ENCODE peak calls at places on chromosomes 4 and X, in nine cellular contexts. V, E, M, J, W, H, U, R and G are unnamed samples. For H3K36me3 and H3K4me1, the result is how much of the 10 kb centered on the place peaks cover.

GRCh38 chr4:1584498-1584897 is 99.6 kb downstream of the FAM53A start:
- DNase-seq in V (no peak), E (peak), M (no peak), J (peak), W (no peak), H (no peak), U (no peak), R (no peak), G (no peak)

GRCh38 chr4:40238008-40238699 is 41.3 kb downstream of the RHOH start:
- DNase-seq in V (no peak), E (no peak), M (no peak), J (no peak), W (no peak), H (no peak), U (no peak), R (no peak), G (no peak)

GRCh38 chrX:130676861-130677260 is 226.1 kb downstream of the ENOX2 start:
- DNase-seq in V (no peak), E (no peak), M (no peak), J (no peak), W (no peak), H (no peak), U (no peak), R (no peak), G (no peak)

GRCh38 chr4:76545161-76545884 is 110.3 kb downstream of the SHROOM3 start:
- DNase-seq in V (no peak), E (no peak), M (no peak), J (no peak), W (no peak), H (no peak), U (no peak), R (no peak), G (no peak)

GRCh38 chr4:5893591-5893990 is 705 bp upstream of the CRMP1 start:
- DNase-seq in V (no peak), E (no peak), M (peak), J (no peak), W (no peak), H (no peak), U (no peak), R (no peak), G (no peak)

GRCh38 chr4:118410143-118410542 is 57.3 kb upstream of the PRSS12 start:
- DNase-seq in V (no peak), E (no peak), M (no peak), J (no peak), W (peak), H (no peak), U (no peak), R (peak), G (no peak)

GRCh38 chrX:79080131-79080530 is 64.4 kb upstream of the GPR174 start:
- DNase-seq in V (no peak), E (no peak), M (no peak), J (no peak), W (peak), H (no peak), U (no peak), R (no peak), G (no peak)

GRCh38 chr4:142202404-142203332 is 566.3 kb downstream of the IL15 start:
- DNase-seq in V (no peak), E (no peak), M (no peak), J (no peak), W (no peak), H (no peak), U (no peak), R (no peak), G (no peak)

GRCh38 chrX:70253377-70254062 is 6.5 kb downstream of the P2RY4 start:
- DNase-seq in V (peak), E (no peak), M (no peak), J (no peak), W (peak), H (no peak), U (no peak), R (no peak), G (no peak)

GRCh38 chrX:23952984-23953907 is 45.4 kb downstream of the CXorf58 start:
- DNase-seq in V (no peak), E (no peak), M (peak), J (no peak), W (no peak), H (no peak), U (peak), R (no peak), G (no peak)

GRCh38 chrX:30657542-30658238 is 4.5 kb downstream of the GK start:
- DNase-seq in V (no peak), E (no peak), M (no peak), J (no peak), W (peak), H (no peak), U (no peak), R (no peak), G (no peak)

DNA sequence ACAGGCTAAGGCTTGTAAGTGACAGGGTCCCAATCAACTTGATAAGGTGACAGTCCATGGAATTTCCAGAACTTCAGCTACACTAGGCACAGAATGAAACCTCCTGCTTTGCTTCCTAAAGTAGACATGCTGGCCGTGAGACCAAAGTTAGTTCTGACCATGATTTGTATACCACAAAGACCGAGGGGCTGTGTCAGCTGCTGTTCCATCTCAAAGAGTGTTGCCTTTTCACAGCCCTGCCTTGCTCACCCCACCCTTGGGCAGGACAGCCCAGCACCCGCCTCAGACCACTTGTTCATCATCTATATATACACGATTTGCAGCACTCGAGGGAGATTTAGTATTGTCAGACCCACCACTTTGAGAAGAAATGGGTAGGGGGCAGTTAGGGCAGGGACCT is 5.3 kb downstream of the IDS start:
- DNase-seq in V (no peak), E (no peak), M (no peak), J (no peak), W (no peak), H (no peak), U (no peak), R (no peak), G (no peak)
- H3K36me3 ChIP-seq in V (under half), E (under half), M (under half), J (half or more), W (under half), H (half or more), U (half or more), R (under half), G (half or more)

GRCh38 chr4:107182347-107182746 is 146.2 kb upstream of the DKK2 start:
- DNase-seq in V (no peak), E (no peak), M (no peak), J (no peak), W (no peak), H (no peak), U (no peak), R (no peak), G (no peak)
- H3K27ac ChIP-seq in V (no peak), E (no peak), M (no peak), J (no peak), W (no peak), H (no peak), U (no peak), R (no peak), G (no peak)

DNA sequence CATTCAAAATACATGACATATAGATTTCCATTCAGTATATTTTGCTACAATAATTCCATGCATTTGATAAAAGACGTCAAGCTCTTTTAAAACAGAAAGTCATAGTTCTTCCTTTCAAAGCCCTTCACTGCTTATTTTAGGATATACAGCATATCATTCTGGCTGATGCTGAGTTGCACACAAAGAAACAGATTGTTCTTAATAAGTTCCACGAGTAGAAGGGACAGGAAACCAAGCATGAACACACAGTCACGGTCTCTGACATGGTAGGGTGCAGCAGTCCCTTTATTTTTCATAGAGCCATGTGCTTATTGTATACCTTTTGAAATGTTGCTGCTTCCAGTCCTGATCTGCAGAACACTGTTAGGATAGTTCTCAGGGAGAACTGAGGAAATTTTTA is 85.4 kb downstream of the MAGEB10 start:
- DNase-seq in V (no peak), E (no peak), M (no peak), J (no peak), W (no peak), H (no peak), U (no peak), R (no peak), G (no peak)
- H3K4me1 ChIP-seq in V (under half), E (under half), M (under half), J (under half), W (under half), H (under half), U (under half), R (under half), G (under half)

GRCh38 chrX:13759152-13759718 is 24.7 kb downstream of the OFD1 start:
- DNase-seq in V (no peak), E (no peak), M (peak), J (no peak), W (no peak), H (no peak), U (no peak), R (no peak), G (no peak)

GRCh38 chrX:13761606-13762005 is 27.1 kb downstream of the OFD1 start:
- DNase-seq in V (no peak), E (no peak), M (no peak), J (no peak), W (no peak), H (no peak), U (no peak), R (peak), G (no peak)

GRCh38 chrX:13763489-13763888 is 28.9 kb downstream of the OFD1 start:
- DNase-seq in V (no peak), E (no peak), M (no peak), J (peak), W (no peak), H (peak), U (no peak), R (no peak), G (peak)

GRCh38 chrX:13762015-13762414 is 27.5 kb downstream of the OFD1 start:
- DNase-seq in V (no peak), E (no peak), M (no peak), J (no peak), W (no peak), H (no peak), U (no peak), R (no peak), G (no peak)

GRCh38 chrX:13760428-13760827 is 25.9 kb downstream of the OFD1 start:
- DNase-seq in V (no peak), E (no peak), M (no peak), J (no peak), W (no peak), H (no peak), U (no peak), R (no peak), G (no peak)
- H3K36me3 ChIP-seq in V (under half), E (under half), M (half or more), J (half or more), W (under half), H (under half), U (under half), R (half or more), G (half or more)

GRCh38 chr4:67545996-67546356 is 673 bp upstream of the CENPC start:
- DNase-seq in V (no peak), E (no peak), M (peak), J (no peak), W (no peak), H (no peak), U (no peak), R (peak), G (no peak)
- H3K27ac ChIP-seq in V (peak), E (peak), M (peak), J (peak), W (peak), H (peak), U (peak), R (peak), G (peak)

GRCh38 chr4:87051121-87051713 is 116.4 kb downstream of the AFF1 start:
- DNase-seq in V (no peak), E (no peak), M (no peak), J (no peak), W (peak), H (no peak), U (no peak), R (no peak), G (no peak)
- H3K4me1 ChIP-seq in V (under half), E (under half), M (under half), J (half or more), W (under half), H (under half), U (under half), R (under half), G (half or more)

GRCh38 chrX:71550578-71550977 is 17.7 kb downstream of the OGT start:
- DNase-seq in V (no peak), E (no peak), M (no peak), J (no peak), W (no peak), H (no peak), U (no peak), R (no peak), G (no peak)
- H3K36me3 ChIP-seq in V (under half), E (under half), M (under half), J (half or more), W (under half), H (half or more), U (half or more), R (under half), G (half or more)

DNA sequence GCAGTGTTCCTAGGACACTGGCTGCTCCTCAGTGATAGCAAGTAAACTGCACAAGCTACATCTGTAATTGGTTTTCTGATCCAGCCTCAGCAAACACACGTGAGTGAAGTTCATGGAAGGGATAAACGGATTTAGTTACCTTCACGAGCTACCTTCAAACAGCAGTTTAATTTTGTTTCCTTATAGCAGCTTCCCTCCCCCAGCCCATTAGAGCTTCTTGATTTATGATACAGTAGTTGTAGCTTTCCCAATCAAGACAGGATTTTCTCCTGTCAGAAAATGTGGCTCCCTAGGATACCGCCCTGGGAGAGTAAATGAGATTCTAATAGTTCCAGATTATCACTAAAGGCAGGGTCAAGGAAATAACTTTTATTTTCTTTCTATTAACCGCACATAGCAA is 634.2 kb upstream of the FAT1 start:
- DNase-seq in V (no peak), E (no peak), M (no peak), J (no peak), W (no peak), H (no peak), U (no peak), R (no peak), G (no peak)
- H3K27ac ChIP-seq in V (no peak), E (no peak), M (no peak), J (no peak), W (no peak), H (no peak), U (no peak), R (no peak), G (no peak)